ENCODE peak calls at places on chromosomes 6 and 20, in eight cellular contexts. S is upper lobe of left lung, E is IMR-90, X is breast epithelium, D is heart left ventricle, W is stomach, T is transverse colon, Y is suprapubic skin. C is an unnamed sample.

GRCh38 chr6:17101422-17102257 is at the start of gene STMND1:
- DNase-seq in S (peak), E (peak), X (peak), D (peak), W (peak), T (peak), Y (no peak), C (peak)

GRCh38 chr6:88989215-88989614 is 25.8 kb upstream of the RNGTT start:
- DNase-seq in S (no peak), E (peak), X (no peak), D (no peak), W (no peak), T (no peak), Y (no peak), C (no peak)

GRCh38 chr6:37618916-37619605 is 78.6 kb downstream of the MDGA1 start:
- DNase-seq in S (no peak), E (no peak), X (no peak), D (no peak), W (no peak), T (no peak), Y (no peak), C (no peak)

GRCh38 chr6:28490191-28490890 is 25.3 kb downstream of the GPX6 start:
- DNase-seq in S (no peak), E (peak), X (no peak), D (no peak), W (no peak), T (no peak), Y (no peak), C (no peak)

GRCh38 chr6:39313526-39314272 is 520 bp downstream of the KCNK17 start:
- DNase-seq in S (peak), E (no peak), X (no peak), D (no peak), W (no peak), T (no peak), Y (no peak), C (no peak)

GRCh38 chr20:44832724-44833123 is 22.4 kb upstream of the RIMS4 start:
- DNase-seq in S (no peak), E (no peak), X (no peak), D (no peak), W (no peak), T (no peak), Y (no peak), C (no peak)

GRCh38 chr6:84687487-84687886 is 76.9 kb downstream of the TBX18 start:
- DNase-seq in S (no peak), E (no peak), X (no peak), D (no peak), W (no peak), T (no peak), Y (no peak), C (no peak)

GRCh38 chr6:7129784-7130569 is 22.2 kb downstream of the RREB1 start:
- DNase-seq in S (no peak), E (peak), X (no peak), D (no peak), W (no peak), T (peak), Y (no peak), C (no peak)

GRCh38 chr6:94562846-94563245 is 1014.5 kb upstream of the MANEA start:
- DNase-seq in S (no peak), E (no peak), X (no peak), D (no peak), W (no peak), T (no peak), Y (no peak), C (no peak)

GRCh38 chr6:162684033-162684432 is 43.5 kb downstream of the PRKN start:
- DNase-seq in S (no peak), E (no peak), X (no peak), D (no peak), W (no peak), T (no peak), Y (no peak), C (no peak)

GRCh38 chr20:21901470-21902275 is 196.2 kb downstream of the PAX1 start:
- DNase-seq in S (no peak), E (no peak), X (no peak), D (peak), W (peak), T (peak), Y (no peak), C (no peak)

GRCh38 chr6:20893415-20893814 is 359.2 kb downstream of the CDKAL1 start:
- DNase-seq in S (no peak), E (peak), X (no peak), D (no peak), W (no peak), T (no peak), Y (no peak), C (no peak)

GRCh38 chr6:135280375-135281136 is 99.4 kb downstream of the MYB start:
- DNase-seq in S (no peak), E (peak), X (no peak), D (peak), W (no peak), T (no peak), Y (no peak), C (no peak)

GRCh38 chr20:61694666-61695065 is 371.0 kb downstream of the TAF4 start:
- DNase-seq in S (no peak), E (no peak), X (no peak), D (peak), W (no peak), T (no peak), Y (no peak), C (no peak)

DNA sequence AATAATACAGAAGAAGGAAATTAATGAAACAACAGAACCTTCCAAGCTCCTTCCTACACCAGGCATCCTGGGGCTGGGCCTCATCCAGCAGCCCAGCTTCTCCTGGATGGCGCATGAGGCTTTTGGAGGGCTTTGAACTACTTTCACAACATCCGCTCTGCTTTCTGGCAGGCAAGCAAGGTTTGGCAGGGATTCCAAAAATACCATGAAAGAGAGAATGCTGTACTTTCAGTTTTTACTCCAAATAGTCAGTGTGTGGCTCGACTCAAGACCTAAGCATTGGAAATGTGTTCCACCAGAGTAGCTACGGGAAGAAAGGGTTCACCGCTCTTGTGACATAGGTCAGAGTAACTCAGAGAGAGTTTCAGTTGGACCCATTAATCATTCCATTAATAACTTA is 125.4 kb downstream of the OPRM1 start:
- DNase-seq in S (no peak), E (peak), X (no peak), D (peak), W (no peak), T (no peak), Y (no peak), C (no peak)
- TF ChIP-seq POLR2A in S (no peak), E (no peak), X (no peak), D (no peak), W (no peak), T (no peak), Y (no peak), C (no peak)

GRCh38 chr6:70336976-70337375 is 34.1 kb upstream of the COL9A1 start:
- DNase-seq in S (no peak), E (no peak), X (no peak), D (no peak), W (no peak), T (no peak), Y (no peak), C (no peak)

GRCh38 chr6:70343313-70343712 is 40.4 kb upstream of the COL9A1 start:
- DNase-seq in S (no peak), E (no peak), X (no peak), D (no peak), W (no peak), T (no peak), Y (no peak), C (no peak)

GRCh38 chr6:70338775-70339174 is 35.9 kb upstream of the COL9A1 start:
- DNase-seq in S (no peak), E (no peak), X (no peak), D (no peak), W (no peak), T (no peak), Y (no peak), C (no peak)

GRCh38 chr6:70337379-70338073 is 34.6 kb upstream of the COL9A1 start:
- DNase-seq in S (no peak), E (no peak), X (no peak), D (no peak), W (no peak), T (no peak), Y (no peak), C (no peak)
- TF ChIP-seq POLR2A in S (no peak), E (no peak), X (no peak), D (no peak), W (no peak), T (no peak), Y (no peak), C (no peak)

DNA sequence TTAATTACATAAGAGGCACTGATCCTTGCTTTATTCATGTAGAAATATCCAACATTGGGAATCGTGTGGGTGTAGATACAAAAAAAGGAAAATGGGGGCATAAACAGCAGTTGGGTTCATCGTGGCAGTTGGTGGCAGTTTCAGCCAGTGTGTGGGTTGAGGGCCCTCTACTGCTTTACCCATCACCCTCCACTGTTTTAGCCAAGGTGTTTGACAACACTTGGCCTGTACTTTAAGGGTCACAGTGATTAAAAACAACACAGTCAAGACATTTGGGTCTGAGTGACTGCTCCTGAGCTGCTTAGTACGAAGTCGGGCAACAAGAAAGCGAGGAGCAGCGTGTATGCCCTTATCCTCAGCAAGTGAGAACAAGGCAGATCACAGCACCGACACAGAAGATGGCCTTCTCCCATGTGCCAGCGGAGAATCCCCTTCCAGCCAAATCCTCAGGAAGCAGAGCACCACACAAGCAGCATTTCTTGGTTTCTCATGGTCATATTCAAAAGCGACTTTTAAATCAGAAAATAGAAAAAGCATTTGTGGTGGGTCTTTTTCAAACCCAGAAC is 23.7 kb downstream of the EIF2S2 start:
- DNase-seq in S (no peak), E (no peak), X (no peak), D (no peak), W (no peak), T (no peak), Y (no peak), C (no peak)
- TF ChIP-seq POLR2A in S (no peak), E (no peak), X (no peak), D (no peak), W (no peak), T (no peak), Y (no peak), C (no peak)

GRCh38 chr6:132130530-132131298 is 179.5 kb upstream of the CCN2 start:
- DNase-seq in S (no peak), E (peak), X (no peak), D (peak), W (no peak), T (peak), Y (no peak), C (no peak)
- TF ChIP-seq POLR2A in S (no peak), E (no peak), X (no peak), D (no peak), W (no peak), T (no peak), Y (no peak), C (no peak)

GRCh38 chr6:25006565-25007001 is 70.8 kb upstream of the RIPOR2 start:
- DNase-seq in S (no peak), E (no peak), X (no peak), D (no peak), W (peak), T (peak), Y (no peak), C (no peak)
- TF ChIP-seq POLR2A in S (no peak), E (no peak), X (no peak), D (no peak), W (no peak), T (peak), Y (no peak), C (no peak)

GRCh38 chr6:136784271-136784664 is 8.0 kb downstream of the MAP3K5 start:
- DNase-seq in S (no peak), E (no peak), X (no peak), D (no peak), W (no peak), T (no peak), Y (no peak), C (no peak)
- TF ChIP-seq POLR2A in S (no peak), E (no peak), X (no peak), D (no peak), W (no peak), T (no peak), Y (no peak), C (no peak)

DNA sequence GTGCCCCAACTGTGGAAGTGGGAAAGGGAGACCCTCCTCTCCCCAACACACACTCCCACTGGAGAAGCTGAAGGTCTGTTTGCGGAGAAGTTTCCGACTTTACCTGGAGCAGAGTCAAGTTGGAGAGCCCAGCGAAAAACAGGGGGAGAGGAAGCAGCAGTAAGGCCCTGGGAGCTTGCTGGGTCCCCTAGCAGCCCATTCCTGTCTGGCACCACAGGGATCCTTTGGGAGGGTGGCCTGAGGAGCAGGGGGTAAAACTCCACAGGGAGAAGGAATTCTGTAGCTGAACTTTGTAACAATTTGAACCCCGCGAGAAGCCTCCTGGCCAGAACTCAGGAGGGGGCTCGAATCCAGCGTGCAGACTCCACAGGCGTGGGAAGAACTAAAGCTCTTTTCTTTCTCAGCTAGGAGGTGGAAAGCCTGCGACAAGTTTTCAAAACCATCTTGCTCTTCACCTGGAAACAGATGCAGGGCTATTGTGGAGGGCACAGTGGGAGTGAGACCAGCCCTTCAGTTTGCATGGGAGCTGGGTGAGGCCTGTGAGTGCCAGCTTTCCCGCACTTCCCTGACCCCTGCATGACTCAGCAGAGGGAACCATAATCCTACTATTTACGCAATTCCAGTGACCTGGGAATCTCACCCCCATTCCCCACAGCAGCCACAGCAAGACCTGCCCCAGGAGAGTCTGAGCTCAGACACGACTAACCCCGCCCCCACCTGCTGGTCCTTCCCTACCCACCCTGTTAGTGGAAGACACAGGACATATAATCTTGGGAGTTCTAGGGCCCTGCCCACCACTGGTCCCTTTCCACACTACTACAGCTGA is 25.8 kb downstream of the SERPINB9 start:
- DNase-seq in S (no peak), E (peak), X (no peak), D (no peak), W (no peak), T (peak), Y (no peak), C (no peak)
- TF ChIP-seq POLR2A in S (no peak), E (no peak), X (no peak), D (no peak), W (no peak), T (no peak), Y (no peak), C (no peak)